ENCODE peak calls at places on chromosome 10, in six cellular contexts. J is fibroblast of the aortic adventitia; V is activated CD4-positive, alpha-beta memory T cell treated with anti-CD3 and anti-CD28 coated beads for 36 hours; S is activated naive CD4-positive, alpha-beta T cell; A is tibial artery; H is astrocyte of the spinal cord. R is an unnamed sample.

GRCh38 chr10:6347391-6347951 is 144.7 kb downstream of the PFKFB3 start:
- DNase-seq in J (no peak), V (peak; percentile 80), S (peak; percentile 23), A (no peak), H (peak; percentile 30), R (peak; percentile 84)

GRCh38 chr10:29160110-29160669 is 128.7 kb upstream of the LYZL1 start:
- DNase-seq in J (peak; percentile 78), V (no peak), S (no peak), A (no peak), H (peak; percentile 89), R (peak; percentile 99)

GRCh38 chr10:132389631-132390454 is 7.2 kb upstream of the PWWP2B start:
- DNase-seq in J (peak; percentile 65), V (no peak), S (no peak), A (peak; percentile 9), H (no peak), R (no peak)

GRCh38 chr10:86747796-86748581 is 8.4 kb upstream of the BMPR1A start:
- DNase-seq in J (no peak), V (no peak), S (no peak), A (no peak), H (no peak), R (no peak)

GRCh38 chr10:30445716-30446115 is 11.7 kb downstream of the MAP3K8 start:
- DNase-seq in J (peak; percentile 68), V (no peak), S (no peak), A (no peak), H (peak; percentile 69), R (peak; percentile 86)

GRCh38 chr10:108086502-108086901 is 922.0 kb upstream of the SORCS1 start:
- DNase-seq in J (no peak), V (no peak), S (no peak), A (no peak), H (no peak), R (no peak)

GRCh38 chr10:79937256-79937635 is 11.7 kb downstream of the SFTPD start:
- DNase-seq in J (no peak), V (no peak), S (no peak), A (no peak), H (no peak), R (no peak)

GRCh38 chr10:3774018-3774813 is 10.8 kb downstream of the KLF6 start:
- DNase-seq in J (peak; percentile 41), V (no peak), S (no peak), A (no peak), H (peak; percentile 88), R (peak; percentile 34)

GRCh38 chr10:126468876-126469643 is 80.8 kb upstream of the ADAM12 start:
- DNase-seq in J (no peak), V (no peak), S (no peak), A (no peak), H (peak; percentile 92), R (peak; percentile 71)

GRCh38 chr10:97940534-97940933 is 89.9 kb downstream of the CRTAC1 start:
- DNase-seq in J (no peak), V (no peak), S (no peak), A (no peak), H (no peak), R (no peak)

GRCh38 chr10:132941640-132942051 is 724 bp downstream of the CFAP46 start:
- DNase-seq in J (no peak), V (no peak), S (no peak), A (no peak), H (peak; percentile 1), R (no peak)

GRCh38 chr10:109149666-109150350 is 773.5 kb downstream of the XPNPEP1 start:
- DNase-seq in J (no peak), V (no peak), S (no peak), A (no peak), H (no peak), R (no peak)

GRCh38 chr10:114684822-114685209 is 26.7 kb upstream of the ABLIM1 start:
- DNase-seq in J (peak; percentile 72), V (no peak), S (no peak), A (no peak), H (peak; percentile 71), R (no peak)

GRCh38 chr10:84214612-84215235 is 10.6 kb downstream of the LRIT2 start:
- DNase-seq in J (no peak), V (peak; percentile 62), S (no peak), A (no peak), H (no peak), R (peak; percentile 22)

GRCh38 chr10:70917635-70918034 is 29.3 kb upstream of the PCBD1 start:
- DNase-seq in J (no peak), V (no peak), S (no peak), A (no peak), H (no peak), R (no peak)

GRCh38 chr10:101851411-101852116 is 8.0 kb upstream of the KCNIP2 start:
- DNase-seq in J (peak; percentile 72), V (no peak), S (no peak), A (no peak), H (no peak), R (no peak)

GRCh38 chr10:91196268-91197043 is 24.0 kb upstream of the PCGF5 start:
- DNase-seq in J (no peak), V (no peak), S (no peak), A (no peak), H (no peak), R (no peak)

GRCh38 chr10:86067436-86068050 is 299.1 kb downstream of the GRID1 start:
- DNase-seq in J (no peak), V (no peak), S (no peak), A (no peak), H (no peak), R (no peak)

GRCh38 chr10:30433779-30434272 is at the start of gene MAP3K8:
- DNase-seq in J (peak; percentile 86), V (peak; percentile 93), S (peak; percentile 35), A (peak; percentile 93), H (peak; percentile 73), R (peak; percentile 90)

GRCh38 chr10:122142652-122143237 is 128.4 kb upstream of the BTBD16 start:
- DNase-seq in J (no peak), V (peak; percentile 35), S (no peak), A (no peak), H (no peak), R (no peak)

GRCh38 chr10:27526242-27526641 is 22.1 kb downstream of the RAB18 start:
- DNase-seq in J (no peak), V (no peak), S (no peak), A (no peak), H (no peak), R (no peak)

GRCh38 chr10:46216003-46216634 is 70.7 kb upstream of the ANTXRL start:
- DNase-seq in J (no peak), V (no peak), S (no peak), A (no peak), H (no peak), R (no peak)

GRCh38 chr10:131396108-131397010 is 84.8 kb upstream of the TCERG1L start:
- DNase-seq in J (no peak), V (no peak), S (no peak), A (no peak), H (no peak), R (no peak)

GRCh38 chr10:44066211-44066837 is 318.6 kb downstream of the CXCL12 start:
- DNase-seq in J (no peak), V (no peak), S (no peak), A (no peak), H (no peak), R (no peak)

GRCh38 chr10:52257692-52258075 is 56.4 kb upstream of the DKK1 start:
- DNase-seq in J (no peak), V (no peak), S (no peak), A (no peak), H (no peak), R (no peak)

GRCh38 chr10:4283841-4284610 is 499.0 kb upstream of the KLF6 start:
- DNase-seq in J (peak; percentile 63), V (no peak), S (no peak), A (peak; percentile 82), H (peak; percentile 83), R (peak; percentile 84)

GRCh38 chr10:33211123-33211878 is 123.2 kb downstream of the NRP1 start:
- DNase-seq in J (peak; percentile 90), V (peak; percentile 56), S (no peak), A (peak; percentile 63), H (peak; percentile 82), R (peak; percentile 94)

R was measured in RPMI7951.